ENCODE peak calls at places on chromosome 15, in four cellular contexts. One of them, this sample, is unnamed.

GRCh38 chr15:99440551-99441426 is 125.0 kb upstream of the MEF2A start:
- DNase-seq in SK-N-SH: peak; percentile 44
- DNase-seq in WTC11: no peak
- DNase-seq in H1: no peak
- DNase-seq in this sample: peak; percentile 12

GRCh38 chr15:74242296-74242929 is 6.3 kb downstream of the CCDC33 start:
- DNase-seq in WTC11: no peak
- DNase-seq in SK-N-SH: peak; percentile 57
- DNase-seq in H1: no peak
- DNase-seq in this sample: peak; percentile 13

GRCh38 chr15:92164327-92165000 is 229.2 kb upstream of the ST8SIA2 start:
- DNase-seq in H1: no peak
- DNase-seq in WTC11: no peak
- DNase-seq in SK-N-SH: no peak
- DNase-seq in this sample: no peak

GRCh38 chr15:23372284-23372683 is 17.7 kb downstream of the GOLGA8S start:
- DNase-seq in H1: no peak
- DNase-seq in SK-N-SH: no peak
- DNase-seq in WTC11: no peak
- DNase-seq in this sample: peak; percentile 27

GRCh38 chr15:70056091-70056680 is 41.5 kb downstream of the TLE3 start:
- DNase-seq in H1: no peak
- DNase-seq in SK-N-SH: no peak
- DNase-seq in WTC11: peak; percentile 4
- DNase-seq in this sample: no peak

GRCh38 chr15:73760330-73760729 is 7.2 kb upstream of the INSYN1 start:
- DNase-seq in SK-N-SH: no peak
- DNase-seq in WTC11: no peak
- DNase-seq in H1: no peak
- DNase-seq in this sample: no peak

GRCh38 chr15:59199775-59200465 is 6.7 kb upstream of the LDHAL6B start:
- DNase-seq in H1: no peak
- DNase-seq in WTC11: no peak
- DNase-seq in SK-N-SH: no peak
- DNase-seq in this sample: no peak

GRCh38 chr15:64897345-64897985 is 14.2 kb upstream of the ANKDD1A start:
- DNase-seq in H1: no peak
- DNase-seq in SK-N-SH: no peak
- DNase-seq in WTC11: no peak
- DNase-seq in this sample: no peak

GRCh38 chr15:58065011-58065444 is 483 bp downstream of the ALDH1A2 start:
- DNase-seq in SK-N-SH: no peak
- DNase-seq in WTC11: peak; percentile 46
- DNase-seq in H1: no peak
- DNase-seq in this sample: peak; percentile 38

GRCh38 chr15:27070816-27071215 is 99.8 kb downstream of the GABRG3 start:
- DNase-seq in SK-N-SH: no peak
- DNase-seq in H1: peak; percentile 13
- DNase-seq in WTC11: no peak
- DNase-seq in this sample: no peak

GRCh38 chr15:99961011-99961441 is 227.8 kb upstream of the LYSMD4 start:
- DNase-seq in H1: no peak
- DNase-seq in SK-N-SH: no peak
- DNase-seq in WTC11: peak; percentile 56
- DNase-seq in this sample: peak; percentile 19

GRCh38 chr15:41838400-41838897 is at the start of gene PLA2G4B:
- DNase-seq in H1: no peak
- DNase-seq in WTC11: no peak
- DNase-seq in SK-N-SH: no peak
- DNase-seq in this sample: no peak

GRCh38 chr15:41832875-41833274 is 5.0 kb downstream of the JMJD7 start:
- DNase-seq in H1: no peak
- DNase-seq in WTC11: no peak
- DNase-seq in SK-N-SH: no peak
- DNase-seq in this sample: no peak

GRCh38 chr15:41836713-41837454 is 1.8 kb upstream of the PLA2G4B start:
- DNase-seq in SK-N-SH: no peak
- DNase-seq in H1: no peak
- DNase-seq in WTC11: no peak
- DNase-seq in this sample: no peak

GRCh38 chr15:41832208-41832607 is 4.3 kb downstream of the JMJD7 start:
- DNase-seq in SK-N-SH: no peak
- DNase-seq in WTC11: no peak
- DNase-seq in H1: no peak
- DNase-seq in this sample: no peak

DNA sequence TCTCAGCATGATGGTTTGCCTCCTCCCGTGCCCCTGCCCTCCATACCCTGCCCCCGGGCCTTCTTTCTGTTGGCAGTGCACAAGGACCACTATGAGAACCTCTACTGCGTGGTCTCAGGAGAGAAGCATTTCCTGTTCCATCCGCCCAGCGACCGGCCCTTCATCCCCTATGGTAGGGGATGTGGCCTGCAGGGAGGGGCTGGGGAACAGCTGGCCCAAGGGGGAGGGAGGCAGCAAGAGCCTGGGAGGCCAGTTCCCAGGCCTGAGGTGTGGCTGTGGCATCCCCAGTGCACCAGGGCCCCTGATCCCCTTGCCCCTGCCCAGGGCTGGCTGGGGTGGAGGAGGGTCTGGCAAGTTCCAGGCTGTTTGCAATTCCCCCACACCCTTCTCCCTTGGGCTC is 2.6 kb upstream of the PLA2G4B start:
- DNase-seq in H1: no peak
- DNase-seq in SK-N-SH: no peak
- DNase-seq in WTC11: no peak
- DNase-seq in this sample: no peak
- TF ChIP-seq TEAD4 in H1: no peak
- TF ChIP-seq TEAD4 in SK-N-SH: no peak
- TF ChIP-seq TEAD4 in WTC11: no peak
- TF ChIP-seq TEAD4 in this sample: no peak

DNA sequence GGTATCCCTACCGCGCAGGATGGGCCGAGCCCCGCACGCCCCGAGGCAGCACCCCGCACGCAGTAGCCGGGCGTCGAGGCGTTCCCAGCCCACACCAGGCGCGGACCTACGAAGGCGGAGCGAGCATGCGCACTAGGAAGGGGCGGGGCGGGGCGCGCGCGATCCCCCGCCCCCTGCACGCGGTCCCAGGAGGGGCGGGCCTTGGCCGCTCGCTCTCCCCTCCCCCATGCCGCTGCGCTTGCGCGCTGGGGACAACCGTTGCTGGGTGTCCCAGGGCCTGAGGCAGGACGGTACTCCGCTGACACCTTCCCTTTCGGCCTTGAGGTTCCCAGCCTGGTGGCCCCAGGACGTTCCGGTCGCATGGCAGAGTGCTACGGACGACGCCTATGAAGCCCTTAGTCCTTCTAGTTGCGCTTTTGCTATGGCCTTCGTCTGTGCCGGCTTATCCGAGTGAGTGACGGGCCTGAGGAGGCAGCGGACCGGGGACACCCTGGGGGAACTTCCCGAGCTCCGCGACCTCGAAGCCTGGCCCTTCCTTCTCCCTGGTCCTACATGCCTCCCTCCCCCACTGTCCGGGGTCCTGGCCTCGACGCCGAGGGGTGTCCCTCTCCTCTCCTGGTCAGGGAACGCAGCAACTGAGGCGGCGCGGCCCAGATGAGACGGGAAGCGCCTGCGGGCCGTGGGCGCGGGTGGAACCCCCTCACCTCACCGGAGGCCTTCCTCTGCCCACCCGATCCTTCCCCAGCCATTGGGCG is at the start of gene SPESP1:
- DNase-seq in SK-N-SH: peak; percentile 24
- DNase-seq in H1: no peak
- DNase-seq in WTC11: no peak
- DNase-seq in this sample: no peak
- TF ChIP-seq TEAD4 in SK-N-SH: no peak
- TF ChIP-seq TEAD4 in H1: no peak
- TF ChIP-seq TEAD4 in WTC11: no peak
- TF ChIP-seq TEAD4 in this sample: no peak

GRCh38 chr15:52178765-52179164 is 12.4 kb downstream of the GNB5 start:
- DNase-seq in H1: no peak
- DNase-seq in SK-N-SH: peak; percentile 33
- DNase-seq in WTC11: no peak
- DNase-seq in this sample: no peak
- TF ChIP-seq TEAD4 in H1: no peak
- TF ChIP-seq TEAD4 in SK-N-SH: no peak
- TF ChIP-seq TEAD4 in WTC11: no peak
- TF ChIP-seq TEAD4 in this sample: no peak

DNA sequence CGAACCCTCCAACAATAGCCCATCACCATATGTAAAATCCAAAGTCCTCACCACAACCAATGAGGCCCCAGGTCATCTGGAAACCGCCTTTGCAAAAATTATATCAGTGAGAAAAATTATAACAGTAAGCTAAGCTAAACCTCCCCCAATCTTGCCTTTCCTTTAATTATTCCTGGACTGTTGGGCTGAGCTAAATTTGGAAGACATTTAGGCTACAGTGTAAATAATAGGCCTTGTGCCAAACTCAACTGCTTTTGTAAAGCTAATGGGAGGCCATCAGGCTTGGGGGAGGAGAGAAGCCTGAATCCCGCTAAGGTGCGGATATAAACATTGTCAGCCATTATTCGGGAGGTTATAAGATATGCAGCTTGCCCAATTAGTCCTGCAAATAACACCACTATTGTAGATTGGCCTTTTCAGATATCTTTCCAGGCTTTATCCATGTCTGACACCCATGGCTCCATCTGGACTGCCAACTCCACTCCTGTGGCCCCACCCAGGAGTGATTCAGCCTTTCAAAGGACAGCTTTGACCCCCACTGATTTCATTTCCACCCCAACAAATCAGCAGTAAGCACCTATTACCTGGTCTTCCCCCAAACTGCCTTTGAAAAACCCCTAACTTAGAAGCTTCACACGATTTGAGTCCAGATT is 53.0 kb upstream of the CA12 start:
- DNase-seq in SK-N-SH: no peak
- DNase-seq in WTC11: no peak
- DNase-seq in H1: no peak
- DNase-seq in this sample: peak; percentile 20
- TF ChIP-seq TEAD4 in SK-N-SH: no peak
- TF ChIP-seq TEAD4 in WTC11: no peak
- TF ChIP-seq TEAD4 in H1: no peak
- TF ChIP-seq TEAD4 in this sample: peak; percentile 24

DNA sequence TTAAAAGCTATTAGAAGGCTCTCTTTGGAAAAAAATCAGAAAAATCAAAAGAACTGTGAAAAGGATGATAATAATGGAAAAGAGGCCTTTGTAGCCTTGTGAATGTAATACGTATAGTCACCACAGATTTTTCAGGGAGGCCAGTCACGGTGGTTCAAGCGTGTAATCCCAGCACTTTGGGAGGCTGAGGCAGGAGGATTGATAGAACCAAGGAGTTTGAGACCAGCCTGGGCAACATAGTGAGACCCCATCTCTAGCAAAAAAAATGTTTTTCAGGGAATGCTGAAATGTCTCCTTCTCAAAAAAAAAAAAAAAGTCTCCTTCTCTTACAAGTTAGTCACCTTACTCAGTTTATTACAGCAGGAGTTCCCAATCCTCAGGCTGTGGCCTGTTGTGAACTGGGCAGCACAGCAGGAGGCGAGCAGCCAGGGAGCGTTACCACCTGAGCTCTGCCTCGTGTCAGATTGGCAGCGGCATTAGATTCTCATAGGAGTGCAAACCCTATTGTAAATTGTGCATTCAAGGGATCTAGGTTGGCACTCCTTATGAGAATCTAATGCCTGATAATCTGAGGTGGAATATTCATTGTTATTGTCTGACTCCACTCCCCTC is 15.9 kb downstream of the ARIH1 start:
- DNase-seq in H1: no peak
- DNase-seq in SK-N-SH: no peak
- DNase-seq in WTC11: no peak
- DNase-seq in this sample: no peak
- TF ChIP-seq TEAD4 in H1: no peak
- TF ChIP-seq TEAD4 in SK-N-SH: no peak
- TF ChIP-seq TEAD4 in WTC11: no peak
- TF ChIP-seq TEAD4 in this sample: no peak

GRCh38 chr15:31453558-31454318 is 127.1 kb downstream of the KLF13 start:
- DNase-seq in WTC11: no peak
- DNase-seq in SK-N-SH: no peak
- DNase-seq in H1: no peak
- DNase-seq in this sample: no peak

GRCh38 chr15:31456329-31457060 is 129.9 kb downstream of the KLF13 start:
- DNase-seq in H1: no peak
- DNase-seq in SK-N-SH: no peak
- DNase-seq in WTC11: no peak
- DNase-seq in this sample: no peak

GRCh38 chr15:31455499-31455898 is 128.9 kb downstream of the KLF13 start:
- DNase-seq in SK-N-SH: no peak
- DNase-seq in WTC11: no peak
- DNase-seq in H1: no peak
- DNase-seq in this sample: no peak

GRCh38 chr15:31448635-31448979 is 122.0 kb downstream of the KLF13 start:
- DNase-seq in H1: no peak
- DNase-seq in WTC11: no peak
- DNase-seq in SK-N-SH: no peak
- DNase-seq in this sample: peak; percentile 26

GRCh38 chr15:31452595-31453557 is 126.2 kb downstream of the KLF13 start:
- DNase-seq in WTC11: no peak
- DNase-seq in H1: no peak
- DNase-seq in SK-N-SH: no peak
- DNase-seq in this sample: no peak
- TF ChIP-seq TEAD4 in WTC11: no peak
- TF ChIP-seq TEAD4 in H1: no peak
- TF ChIP-seq TEAD4 in SK-N-SH: no peak
- TF ChIP-seq TEAD4 in this sample: no peak

DNA sequence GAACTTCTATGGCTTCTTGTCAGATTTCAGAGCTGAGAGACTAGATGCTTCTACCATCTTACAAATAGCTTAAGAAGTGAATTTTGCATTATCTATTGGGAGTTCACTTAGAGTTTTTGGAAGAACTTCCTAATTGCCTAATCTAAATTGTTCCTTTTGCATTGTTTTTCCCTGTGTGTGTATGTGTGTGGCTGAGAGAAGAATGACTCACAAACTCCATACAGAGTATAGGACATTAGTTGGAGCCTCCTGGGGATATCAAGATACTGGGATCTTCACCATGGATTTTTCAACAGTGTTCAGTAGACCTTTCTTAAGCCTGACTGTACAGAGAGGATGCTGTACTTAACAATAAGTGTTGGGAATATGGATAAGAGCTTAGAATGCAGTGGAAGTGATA is 10.9 kb downstream of the TLNRD1 start:
- DNase-seq in SK-N-SH: no peak
- DNase-seq in H1: no peak
- DNase-seq in WTC11: no peak
- DNase-seq in this sample: no peak
- TF ChIP-seq TEAD4 in SK-N-SH: no peak
- TF ChIP-seq TEAD4 in H1: no peak
- TF ChIP-seq TEAD4 in WTC11: no peak
- TF ChIP-seq TEAD4 in this sample: no peak

GRCh38 chr15:35068861-35069260 is 16.2 kb downstream of the NANOGP8 start:
- DNase-seq in H1: no peak
- DNase-seq in WTC11: no peak
- DNase-seq in SK-N-SH: no peak
- DNase-seq in this sample: no peak

GRCh38 chr15:35062164-35063099 is 22.7 kb downstream of the NANOGP8 start:
- DNase-seq in H1: no peak
- DNase-seq in WTC11: no peak
- DNase-seq in SK-N-SH: no peak
- DNase-seq in this sample: no peak

GRCh38 chr15:35071071-35071470 is 14.0 kb downstream of the NANOGP8 start:
- DNase-seq in WTC11: no peak
- DNase-seq in SK-N-SH: no peak
- DNase-seq in H1: no peak
- DNase-seq in this sample: no peak

GRCh38 chr15:35066094-35066493 is 19.0 kb downstream of the NANOGP8 start:
- DNase-seq in H1: no peak
- DNase-seq in SK-N-SH: no peak
- DNase-seq in WTC11: no peak
- DNase-seq in this sample: no peak

GRCh38 chr15:35067501-35068347 is 17.4 kb downstream of the NANOGP8 start:
- DNase-seq in SK-N-SH: no peak
- DNase-seq in WTC11: no peak
- DNase-seq in H1: no peak
- DNase-seq in this sample: no peak
- TF ChIP-seq TEAD4 in SK-N-SH: no peak
- TF ChIP-seq TEAD4 in WTC11: no peak
- TF ChIP-seq TEAD4 in H1: no peak
- TF ChIP-seq TEAD4 in this sample: no peak